ENCODE peak calls at places on chromosomes 1 and 21, in eight cellular contexts. Q is right atrium auricular region; N is psoas muscle; S is CD8-positive, alpha-beta memory T cell; D is effector memory CD4-positive, alpha-beta T cell; I is heart left ventricle; X is left ventricle myocardium inferior; F is tibial nerve. W is an unnamed sample.

GRCh38 chr1:33242652-33243051 is 13.6 kb upstream of the ZNF362 start:
- DNase-seq in Q (no peak), N (no peak), S (no peak), D (no peak), I (no peak), X (no peak), F (no peak), W (no peak)

GRCh38 chr1:14778882-14779594 is 180.6 kb downstream of the KAZN start:
- DNase-seq in Q (no peak), N (peak), S (no peak), D (no peak), I (no peak), X (no peak), F (no peak), W (peak)

GRCh38 chr1:38064232-38064903 is 17.8 kb upstream of the POU3F1 start:
- DNase-seq in Q (no peak), N (no peak), S (no peak), D (no peak), I (no peak), X (no peak), F (no peak), W (no peak)

GRCh38 chr21:34054259-34054658 is 19.1 kb upstream of the MRPS6 start:
- DNase-seq in Q (no peak), N (no peak), S (no peak), D (no peak), I (no peak), X (no peak), F (no peak), W (no peak)

GRCh38 chr1:163980391-163980790 is 578.6 kb upstream of the PBX1 start:
- DNase-seq in Q (no peak), N (no peak), S (no peak), D (no peak), I (no peak), X (no peak), F (no peak), W (no peak)

GRCh38 chr1:152907686-152908601 is at the start of gene IVL:
- DNase-seq in Q (no peak), N (no peak), S (no peak), D (no peak), I (no peak), X (no peak), F (no peak), W (no peak)

GRCh38 chr1:162892916-162893714 is 32.1 kb upstream of the CCDC190 start:
- DNase-seq in Q (no peak), N (no peak), S (no peak), D (no peak), I (no peak), X (no peak), F (no peak), W (no peak)

GRCh38 chr1:116104667-116105066 is 6.5 kb upstream of the MAB21L3 start:
- DNase-seq in Q (no peak), N (no peak), S (no peak), D (no peak), I (no peak), X (no peak), F (no peak), W (no peak)

GRCh38 chr1:164563821-164564251 is 4.9 kb downstream of the PBX1 start:
- DNase-seq in Q (no peak), N (no peak), S (no peak), D (no peak), I (no peak), X (no peak), F (no peak), W (no peak)

GRCh38 chr21:40846057-40846456 is 901 bp downstream of the DSCAM start:
- DNase-seq in Q (no peak), N (no peak), S (no peak), D (no peak), I (no peak), X (no peak), F (no peak), W (no peak)

GRCh38 chr1:9561429-9561828 is 22.2 kb downstream of the SLC25A33 start:
- DNase-seq in Q (no peak), N (no peak), S (no peak), D (no peak), I (no peak), X (no peak), F (no peak), W (peak)

GRCh38 chr1:29684141-29684540 is 447.8 kb downstream of the PTPRU start:
- DNase-seq in Q (peak), N (no peak), S (no peak), D (no peak), I (no peak), X (no peak), F (no peak), W (no peak)

GRCh38 chr1:7552402-7552801 is 218.7 kb upstream of the VAMP3 start:
- DNase-seq in Q (no peak), N (no peak), S (no peak), D (no peak), I (no peak), X (no peak), F (no peak), W (peak)

GRCh38 chr1:35460796-35461195 is 96.4 kb downstream of the KIAA0319L start:
- DNase-seq in Q (no peak), N (no peak), S (no peak), D (no peak), I (no peak), X (no peak), F (no peak), W (no peak)

GRCh38 chr21:46183910-46184624 is at the start of gene SPATC1L:
- DNase-seq in Q (peak), N (peak), S (no peak), D (peak), I (peak), X (peak), F (no peak), W (no peak)

GRCh38 chr21:44429894-44430293 is 25.4 kb upstream of the LRRC3 start:
- DNase-seq in Q (no peak), N (no peak), S (no peak), D (no peak), I (no peak), X (no peak), F (no peak), W (no peak)

GRCh38 chr1:58434587-58434986 is 111.9 kb downstream of the OMA1 start:
- DNase-seq in Q (no peak), N (no peak), S (no peak), D (no peak), I (no peak), X (no peak), F (no peak), W (no peak)

GRCh38 chr1:18922319-18922726 is 20.0 kb upstream of the ALDH4A1 start:
- DNase-seq in Q (peak), N (peak), S (no peak), D (no peak), I (peak), X (peak), F (peak), W (peak)

GRCh38 chr1:239570878-239571277 is 184.5 kb downstream of the CHRM3 start:
- DNase-seq in Q (no peak), N (no peak), S (no peak), D (no peak), I (no peak), X (no peak), F (no peak), W (no peak)

GRCh38 chr1:62377043-62377562 is 57.9 kb upstream of the KANK4 start:
- DNase-seq in Q (no peak), N (no peak), S (no peak), D (no peak), I (no peak), X (no peak), F (no peak), W (no peak)

GRCh38 chr21:15820857-15821256 is 91.1 kb downstream of the USP25 start:
- DNase-seq in Q (no peak), N (no peak), S (no peak), D (no peak), I (no peak), X (no peak), F (no peak), W (no peak)

GRCh38 chr1:181386951-181387350 is 96.4 kb upstream of the CACNA1E start:
- DNase-seq in Q (no peak), N (no peak), S (no peak), D (no peak), I (no peak), X (no peak), F (no peak), W (peak)

GRCh38 chr1:8629241-8630091 is 188.0 kb downstream of the RERE start:
- DNase-seq in Q (no peak), N (no peak), S (no peak), D (no peak), I (no peak), X (no peak), F (no peak), W (no peak)

GRCh38 chr1:40877681-40878080 is 15.5 kb upstream of the CITED4 start:
- DNase-seq in Q (peak), N (peak), S (no peak), D (no peak), I (peak), X (peak), F (peak), W (peak)

GRCh38 chr1:26378088-26378878 is 5.7 kb upstream of the ZNF683 start:
- DNase-seq in Q (no peak), N (no peak), S (peak), D (peak), I (no peak), X (no peak), F (no peak), W (peak)

DNA sequence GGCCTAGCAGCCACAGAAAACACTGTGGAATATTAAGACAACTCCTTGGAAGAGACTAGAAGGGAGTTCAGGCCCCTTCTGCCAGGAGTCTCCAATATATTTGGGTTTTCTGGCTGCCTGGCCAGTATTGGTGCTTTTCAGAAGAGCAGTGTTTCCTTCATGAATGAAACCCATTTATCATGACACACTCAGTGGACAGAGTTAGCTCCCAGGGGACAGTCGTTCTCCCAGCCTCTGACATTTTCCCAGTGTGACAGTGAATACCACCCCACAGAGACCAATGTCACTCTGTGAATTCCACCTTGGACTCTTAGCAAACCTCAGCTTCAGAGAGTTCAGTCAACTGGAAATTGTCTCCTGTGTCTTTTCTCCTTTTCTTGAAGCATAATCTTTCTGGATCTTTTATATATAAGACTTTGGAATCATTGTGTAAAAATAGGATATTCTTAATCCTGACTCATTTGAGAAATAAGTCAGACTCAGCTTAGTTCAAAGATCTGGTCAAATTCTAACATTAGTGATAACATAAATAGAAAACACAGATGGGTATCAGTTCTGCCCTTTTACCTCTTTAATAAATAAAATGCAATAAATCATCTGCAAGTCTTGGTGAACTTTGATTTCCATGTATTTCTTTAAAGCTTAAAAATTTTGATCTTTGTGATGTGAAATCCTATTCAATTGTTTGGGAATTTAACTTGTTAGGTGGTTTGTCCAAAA is 40.4 kb downstream of the GNG12 start:
- DNase-seq in Q (no peak), N (no peak), S (no peak), D (no peak), I (no peak), X (no peak), F (no peak), W (no peak)
- H3K27ac ChIP-seq in Q (peak), N (peak), S (no peak), D (no peak), I (peak), X (peak), F (peak), W (peak)

DNA sequence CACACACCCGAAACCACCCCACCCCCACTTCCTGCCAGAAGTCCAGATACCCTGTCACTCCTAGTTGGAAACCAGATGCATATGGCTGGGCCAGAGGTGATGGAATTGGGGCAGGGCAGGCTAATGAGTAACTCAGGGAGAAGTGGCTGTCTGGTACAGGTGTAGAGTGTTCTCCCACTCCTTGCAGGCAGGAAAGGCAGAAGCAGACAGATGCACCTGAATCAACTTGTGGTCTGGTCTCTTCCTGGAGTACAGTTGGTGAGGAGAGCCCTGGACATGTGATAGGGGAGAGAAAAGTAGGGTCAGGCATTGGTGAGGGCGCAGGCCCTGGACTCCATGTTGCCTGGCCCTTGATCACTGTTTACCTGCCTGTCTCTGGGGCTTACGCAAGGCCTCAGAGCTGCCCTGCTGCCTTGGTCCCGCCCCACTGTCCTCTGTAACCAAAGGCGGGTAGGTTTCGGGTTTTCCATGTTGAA is 2.5 kb downstream of the CGN start:
- DNase-seq in Q (no peak), N (no peak), S (no peak), D (no peak), I (no peak), X (no peak), F (no peak), W (peak)
- H3K4me3 ChIP-seq in Q (no peak), N (no peak), S (no peak), D (no peak), I (no peak), X (no peak), F (no peak), W (no peak)

DNA sequence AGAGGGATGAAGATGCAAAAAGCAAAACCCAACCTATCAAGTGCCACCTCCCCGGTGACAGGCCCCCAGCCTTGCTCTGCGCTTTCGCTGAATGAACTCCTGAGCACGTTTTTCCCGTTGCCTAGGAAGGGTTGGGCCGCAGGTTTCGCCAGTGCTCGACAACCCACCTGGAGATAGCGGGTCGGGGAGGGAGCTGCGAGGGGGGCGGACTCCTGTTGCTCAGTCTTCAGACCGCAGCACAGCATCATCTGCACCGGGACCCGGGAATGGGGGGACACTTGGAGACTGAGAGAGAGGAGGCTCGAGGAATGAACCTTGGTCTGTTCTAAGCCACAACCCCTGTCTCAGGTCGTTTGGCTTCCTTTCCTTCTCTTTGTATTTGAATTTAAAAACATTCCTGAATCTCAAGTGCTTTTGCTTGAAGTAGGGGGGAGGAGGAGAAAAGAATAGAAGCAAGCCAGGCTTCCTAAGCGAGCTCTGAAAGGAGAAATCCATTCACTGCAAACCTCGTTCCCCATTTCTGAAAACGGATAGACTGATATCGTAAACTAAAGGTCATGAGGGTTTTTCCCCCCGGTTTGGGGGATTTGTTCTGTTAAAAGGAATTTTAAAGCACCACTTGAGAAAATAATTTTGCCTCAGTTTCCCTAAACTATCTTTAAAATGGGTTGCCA is 1.2 kb downstream of the AK5 start:
- DNase-seq in Q (no peak), N (peak), S (no peak), D (no peak), I (no peak), X (no peak), F (no peak), W (peak)
- H3K27ac ChIP-seq in Q (no peak), N (no peak), S (no peak), D (no peak), I (no peak), X (no peak), F (no peak), W (no peak)

DNA sequence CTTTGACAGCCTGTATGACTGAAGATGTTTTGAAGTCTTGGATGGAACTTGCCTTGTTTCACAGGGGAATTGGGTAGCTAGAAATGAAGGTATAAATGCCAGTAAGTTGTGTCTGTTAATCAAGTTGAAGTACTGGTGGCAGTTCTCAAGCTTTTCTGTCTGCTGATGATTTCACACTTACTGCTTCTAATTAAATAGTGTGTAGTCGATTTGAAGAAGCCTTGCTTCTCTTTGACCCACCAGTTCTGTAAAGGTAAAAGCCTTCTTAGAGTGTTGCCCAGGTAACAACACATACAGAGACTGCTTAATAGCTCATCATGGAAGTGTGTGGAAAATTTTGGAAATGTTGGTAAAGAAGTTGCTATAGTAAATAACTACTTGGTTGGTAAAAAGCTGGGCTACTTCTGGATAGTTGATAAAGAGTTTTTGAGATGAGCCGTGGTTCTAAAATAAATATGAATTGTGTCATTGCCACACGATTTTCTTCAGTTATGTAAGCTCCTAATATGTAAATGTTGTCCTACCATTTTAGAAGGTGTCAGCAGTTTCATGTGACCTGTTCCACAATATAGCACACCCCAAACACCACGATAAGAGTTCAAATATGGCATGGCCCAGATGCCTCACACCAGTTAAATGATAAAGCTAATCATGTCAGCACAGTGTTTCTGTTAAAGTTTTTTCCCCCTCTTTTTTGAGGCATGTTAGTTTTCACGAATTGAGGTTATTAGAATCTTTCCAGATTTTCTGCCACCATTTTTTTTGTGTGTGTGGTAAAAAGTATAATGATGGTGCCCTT is 7.4 kb downstream of the RABGAP1L start:
- DNase-seq in Q (no peak), N (no peak), S (no peak), D (no peak), I (no peak), X (no peak), F (no peak), W (no peak)
- H3K4me3 ChIP-seq in Q (no peak), N (no peak), S (no peak), D (no peak), I (no peak), X (no peak), F (no peak), W (no peak)

DNA sequence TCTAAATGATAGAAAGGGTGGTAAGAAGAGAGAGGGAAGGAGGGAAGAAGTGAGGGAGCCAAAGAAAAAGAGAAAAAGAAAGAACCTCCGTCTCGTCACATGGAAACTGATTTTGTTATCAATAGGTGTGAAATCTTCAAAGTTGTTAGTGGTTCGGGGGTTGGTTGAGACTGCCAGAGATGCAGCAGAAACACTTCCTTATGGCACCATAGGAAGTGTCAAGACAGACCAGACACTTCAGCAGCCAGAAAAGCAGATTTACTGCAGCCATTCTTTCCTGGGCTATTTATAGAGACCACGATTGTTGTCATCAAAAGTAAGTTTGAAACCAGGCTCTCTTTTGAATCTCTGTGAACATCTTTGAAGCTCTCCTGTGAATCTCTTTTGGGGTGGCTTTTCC is 150.5 kb downstream of the PLPPR5 start:
- DNase-seq in Q (no peak), N (no peak), S (no peak), D (no peak), I (no peak), X (no peak), F (no peak), W (no peak)
- H3K27ac ChIP-seq in Q (no peak), N (no peak), S (no peak), D (no peak), I (no peak), X (no peak), F (no peak), W (no peak)

GRCh38 chr1:113940365-113941244 is 11.5 kb downstream of the HIPK1 start:
- DNase-seq in Q (no peak), N (no peak), S (peak), D (peak), I (no peak), X (no peak), F (no peak), W (no peak)
- H3K4me3 ChIP-seq in Q (no peak), N (peak), S (peak), D (peak), I (no peak), X (no peak), F (no peak), W (no peak)

DNA sequence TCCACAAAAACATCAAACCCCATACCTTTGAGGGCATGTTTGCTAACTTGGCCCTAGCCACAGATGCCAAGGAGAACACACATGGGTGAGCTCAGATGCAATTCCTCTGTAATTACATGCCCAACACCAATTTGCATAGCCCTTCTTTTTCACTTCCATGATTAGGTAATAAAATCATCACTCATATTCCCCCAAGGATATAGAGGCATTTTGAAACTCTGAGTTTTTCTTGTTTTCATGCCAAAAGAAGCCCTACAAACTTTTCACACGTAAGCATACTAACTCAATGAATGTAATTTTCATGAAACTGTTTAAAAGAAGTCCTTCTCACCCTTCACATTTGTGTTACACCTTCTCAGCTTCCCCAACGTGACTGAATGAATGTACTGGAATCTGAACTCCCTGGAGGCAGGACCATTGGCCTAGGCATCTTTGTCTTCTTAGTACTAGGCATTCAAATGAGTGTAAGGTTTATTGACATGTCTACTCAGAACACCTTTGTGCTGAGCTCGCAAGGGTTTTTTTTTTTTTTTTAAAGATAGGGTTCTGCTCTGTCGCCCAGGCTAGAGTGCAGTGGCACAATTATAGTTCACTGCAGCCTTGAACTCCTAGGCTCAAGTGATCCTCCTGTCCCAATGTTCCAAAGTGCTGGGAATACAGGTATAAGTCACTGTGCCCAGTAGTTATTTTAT is 31.0 kb downstream of the FBXO42 start:
- DNase-seq in Q (no peak), N (no peak), S (no peak), D (no peak), I (no peak), X (no peak), F (no peak), W (no peak)
- H3K27ac ChIP-seq in Q (no peak), N (no peak), S (no peak), D (no peak), I (no peak), X (no peak), F (no peak), W (no peak)

W was measured in thyroid gland.